ENCODE peak calls at places on chromosomes 13 and 19, in six cellular contexts. X is SK-N-SH, S is heart right ventricle, P is uterus, C is transverse colon, M is ascending aorta. U is an unnamed sample.

GRCh38 chr19:10120538-10121198 is 969 bp upstream of the EIF3G start:
- DNase-seq in X (no peak), S (no peak), P (peak; percentile 28), C (no peak), M (no peak), U (peak; percentile 50)

GRCh38 chr19:46648070-46648960 is 12.3 kb upstream of the GNG8 start:
- DNase-seq in X (no peak), S (no peak), P (no peak), C (no peak), M (no peak), U (no peak)

GRCh38 chr19:29806098-29806866 is 5.5 kb upstream of the CCNE1 start:
- DNase-seq in X (peak; percentile 67), S (peak; percentile 77), P (no peak), C (no peak), M (no peak), U (no peak)

GRCh38 chr13:19596086-19596485 is 34.8 kb upstream of the TPTE2 start:
- DNase-seq in X (no peak), S (no peak), P (no peak), C (no peak), M (no peak), U (no peak)

GRCh38 chr19:46426506-46427162 is 2.1 kb downstream of the PNMA8C start:
- DNase-seq in X (peak; percentile 94), S (peak; percentile 59), P (peak; percentile 85), C (peak; percentile 46), M (no peak), U (peak; percentile 61)

GRCh38 chr19:11174336-11174735 is 18.8 kb upstream of the SPC24 start:
- DNase-seq in X (no peak), S (no peak), P (no peak), C (no peak), M (no peak), U (no peak)

GRCh38 chr13:68810660-68811059 is 1297.0 kb upstream of the ATXN8OS start:
- DNase-seq in X (peak; percentile 3), S (no peak), P (no peak), C (no peak), M (no peak), U (no peak)

GRCh38 chr13:27171244-27171829 is at the start of gene USP12:
- DNase-seq in X (peak; percentile 86), S (peak; percentile 24), P (no peak), C (peak; percentile 32), M (no peak), U (no peak)

GRCh38 chr19:50368649-50369570 is 3.5 kb upstream of the NAPSA start:
- DNase-seq in X (peak; percentile 84), S (peak; percentile 87), P (peak; percentile 85), C (peak; percentile 88), M (peak; percentile 61), U (peak; percentile 65)

GRCh38 chr13:73228546-73228945 is 169.7 kb downstream of the KLF5 start:
- DNase-seq in X (no peak), S (no peak), P (no peak), C (no peak), M (no peak), U (no peak)

GRCh38 chr13:105817498-105817897 is 718.0 kb downstream of the EFNB2 start:
- DNase-seq in X (no peak), S (no peak), P (no peak), C (no peak), M (no peak), U (no peak)

GRCh38 chr19:50833117-50833801 is at the start of gene KLK15:
- DNase-seq in X (no peak), S (no peak), P (no peak), C (no peak), M (no peak), U (no peak)

GRCh38 chr13:20161275-20161950 is 561 bp upstream of the GJA3 start:
- DNase-seq in X (peak; percentile 43), S (no peak), P (no peak), C (peak; percentile 39), M (no peak), U (no peak)

GRCh38 chr13:75771818-75772217 is 135.7 kb downstream of the LMO7 start:
- DNase-seq in X (no peak), S (no peak), P (no peak), C (no peak), M (no peak), U (peak; percentile 59)

GRCh38 chr13:23617551-23618014 is 47.4 kb downstream of the TNFRSF19 start:
- DNase-seq in X (no peak), S (no peak), P (no peak), C (no peak), M (no peak), U (no peak)

GRCh38 chr13:26468203-26468602 is 89.3 kb upstream of the WASF3 start:
- DNase-seq in X (no peak), S (no peak), P (no peak), C (no peak), M (no peak), U (no peak)

GRCh38 chr19:5308471-5309437 is 31.9 kb downstream of the PTPRS start:
- DNase-seq in X (peak; percentile 89), S (peak; percentile 66), P (peak; percentile 76), C (peak; percentile 62), M (peak; percentile 47), U (peak; percentile 86)

GRCh38 chr19:46946611-46947238 is 72.9 kb upstream of the NPAS1 start:
- DNase-seq in X (no peak), S (no peak), P (no peak), C (no peak), M (no peak), U (no peak)

GRCh38 chr19:28351761-28352160 is 861.2 kb downstream of the UQCRFS1 start:
- DNase-seq in X (no peak), S (no peak), P (no peak), C (no peak), M (no peak), U (no peak)

GRCh38 chr13:71964491-71965108 is 97.6 kb upstream of the DACH1 start:
- DNase-seq in X (no peak), S (no peak), P (no peak), C (no peak), M (no peak), U (no peak)

GRCh38 chr19:2603320-2603719 is 99.2 kb downstream of the GNG7 start:
- DNase-seq in X (no peak), S (peak; percentile 47), P (peak; percentile 58), C (no peak), M (no peak), U (no peak)

DNA sequence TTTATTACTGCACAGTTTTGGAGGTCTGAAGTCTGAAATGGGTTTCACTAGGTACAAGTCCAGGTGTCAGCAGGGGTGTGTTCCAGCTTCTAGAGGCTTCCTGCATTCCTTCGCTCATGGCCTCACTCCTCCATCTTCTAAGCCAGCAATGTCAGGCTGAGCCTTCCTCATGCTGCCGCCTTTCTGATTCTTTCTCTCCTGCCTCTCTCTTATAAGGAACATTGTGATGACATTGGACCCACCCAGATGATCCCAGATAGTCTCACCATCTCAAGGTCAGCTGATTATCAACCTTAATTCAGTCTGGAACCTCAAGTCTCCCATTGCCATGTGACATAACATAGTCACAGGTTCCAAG is 84.7 kb downstream of the LRRC63 start:
- DNase-seq in X (no peak), S (no peak), P (no peak), C (no peak), M (no peak), U (no peak)
- H3K27ac ChIP-seq in X (peak overlapping the region; percentile 84), S (no peak overlapping the region), P (no peak overlapping the region), C (peak overlapping the region; percentile 17), M (peak overlapping the region; percentile 43), U (peak overlapping the region; percentile 92)

GRCh38 chr13:43077446-43077845 is 54.1 kb downstream of the DNAJC15 start:
- DNase-seq in X (no peak), S (no peak), P (no peak), C (no peak), M (no peak), U (no peak)

GRCh38 chr13:43072394-43072793 is 49.0 kb downstream of the DNAJC15 start:
- DNase-seq in X (no peak), S (no peak), P (peak; percentile 37), C (no peak), M (no peak), U (no peak)

GRCh38 chr13:43071824-43072223 is 48.4 kb downstream of the DNAJC15 start:
- DNase-seq in X (no peak), S (no peak), P (no peak), C (no peak), M (no peak), U (no peak)

GRCh38 chr13:43077906-43078305 is 54.5 kb downstream of the DNAJC15 start:
- DNase-seq in X (no peak), S (no peak), P (no peak), C (no peak), M (no peak), U (no peak)

GRCh38 chr13:43074824-43075510 is 51.6 kb downstream of the DNAJC15 start:
- DNase-seq in X (no peak), S (no peak), P (no peak), C (no peak), M (no peak), U (no peak)
- H3K4me3 ChIP-seq in X (no peak overlapping the region), S (no peak overlapping the region), P (no peak overlapping the region), C (no peak overlapping the region), M (no peak overlapping the region), U (no peak overlapping the region)

GRCh38 chr13:101514100-101514499 is 61.6 kb downstream of the ITGBL1 start:
- DNase-seq in X (no peak), S (no peak), P (no peak), C (no peak), M (no peak), U (no peak)

GRCh38 chr13:101511766-101512165 is 59.3 kb downstream of the ITGBL1 start:
- DNase-seq in X (no peak), S (no peak), P (no peak), C (no peak), M (no peak), U (no peak)

GRCh38 chr13:101514695-101515275 is 62.3 kb downstream of the ITGBL1 start:
- DNase-seq in X (peak; percentile 17), S (peak; percentile 23), P (no peak), C (no peak), M (no peak), U (peak; percentile 33)

GRCh38 chr13:101511161-101511560 is 58.7 kb downstream of the ITGBL1 start:
- DNase-seq in X (no peak), S (no peak), P (no peak), C (no peak), M (no peak), U (no peak)

GRCh38 chr13:101512650-101513049 is 60.2 kb downstream of the ITGBL1 start:
- DNase-seq in X (no peak), S (no peak), P (no peak), C (no peak), M (no peak), U (no peak)
- H3K27ac ChIP-seq in X (peak overlapping the region; percentile 86), S (no peak overlapping the region), P (no peak overlapping the region), C (no peak overlapping the region), M (peak overlapping the region; percentile 33), U (no peak overlapping the region)

DNA sequence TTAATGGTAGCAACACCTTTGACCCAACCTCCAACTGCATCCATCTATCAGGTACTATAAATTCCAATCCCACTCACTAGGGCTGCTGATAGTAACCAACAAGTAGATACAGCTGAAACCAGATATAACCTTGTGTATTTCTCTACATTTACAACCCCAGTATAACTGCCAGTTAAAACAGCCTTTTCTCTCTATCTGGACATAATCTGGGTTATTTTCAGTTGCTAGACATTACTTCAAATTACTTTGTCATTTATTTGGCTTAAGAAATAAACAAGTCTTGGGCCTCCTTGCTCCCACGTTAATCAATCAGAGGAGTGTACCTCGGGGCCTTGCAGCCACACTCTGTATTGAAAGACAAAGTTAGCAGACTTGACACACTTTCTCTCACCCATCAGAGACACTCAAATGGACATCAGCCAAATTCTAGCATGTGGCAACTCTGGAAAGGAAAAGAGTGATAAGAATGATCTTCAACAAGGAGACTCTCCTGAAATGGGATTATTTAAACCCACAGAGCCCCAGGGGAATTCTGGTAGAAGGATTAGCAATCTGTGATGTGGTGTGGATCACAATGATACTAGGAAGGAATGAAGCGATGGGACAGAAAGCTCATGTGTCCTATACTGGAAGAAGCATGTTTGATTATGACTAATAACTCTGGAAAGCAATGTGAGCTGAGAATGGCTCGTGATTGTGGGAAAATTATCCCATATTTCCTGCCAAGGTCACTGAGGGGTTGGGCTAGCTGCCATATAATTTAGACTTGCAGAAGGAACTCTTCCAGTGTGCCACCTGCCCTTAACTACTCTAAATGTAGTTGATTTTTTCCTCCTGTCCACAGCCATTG is 157.5 kb downstream of the FLT1 start:
- DNase-seq in X (no peak), S (peak; percentile 27), P (no peak), C (no peak), M (no peak), U (no peak)
- H3K4me3 ChIP-seq in X (no peak overlapping the region), S (no peak overlapping the region), P (no peak overlapping the region), C (no peak overlapping the region), M (no peak overlapping the region), U (no peak overlapping the region)